ENCODE peak calls at places on chromosome 12, in eight cellular contexts. H, Y, W, O, A, V, E and T are unnamed samples.

GRCh38 chr12:12008931-12009611 is 61.7 kb upstream of the BCL2L14 start:
- DNase-seq in W (no peak), A (peak), H (no peak), V (no peak), E (no peak), O (peak), Y (peak), T (peak)

GRCh38 chr12:27524839-27525238 is 833 bp downstream of the PPFIBP1 start:
- DNase-seq in Y (peak), V (no peak), E (no peak), A (no peak), H (no peak), O (peak), W (peak), T (no peak)

GRCh38 chr12:108597559-108598471 is at the start of gene TMEM119:
- DNase-seq in V (no peak), H (no peak), A (no peak), W (no peak), E (no peak), O (no peak), Y (no peak), T (no peak)

GRCh38 chr12:127398026-127398715 is 868.8 kb upstream of the TMEM132C start:
- DNase-seq in H (no peak), V (no peak), O (no peak), E (no peak), W (no peak), A (no peak), Y (no peak), T (no peak)

GRCh38 chr12:85057370-85057963 is 21.3 kb downstream of the LRRIQ1 start:
- DNase-seq in W (no peak), H (no peak), O (peak), E (no peak), Y (peak), V (peak), A (peak), T (peak)

GRCh38 chr12:1662761-1663439 is 28.0 kb upstream of the ADIPOR2 start:
- DNase-seq in H (peak), A (no peak), O (no peak), Y (peak), V (peak), E (no peak), W (peak), T (peak)

GRCh38 chr12:95337176-95337575 is 119.6 kb downstream of the VEZT start:
- DNase-seq in H (no peak), V (no peak), Y (peak), O (no peak), E (no peak), A (no peak), W (no peak), T (no peak)

GRCh38 chr12:30599631-30600030 is 96.0 kb downstream of the IPO8 start:
- DNase-seq in O (no peak), V (no peak), E (no peak), H (no peak), A (no peak), W (no peak), Y (peak), T (no peak)

GRCh38 chr12:89451876-89452275 is 72.7 kb downstream of the GALNT4 start:
- DNase-seq in W (peak), V (peak), E (no peak), H (no peak), A (no peak), O (peak), Y (peak), T (no peak)

GRCh38 chr12:109275173-109275572 is 33.9 kb downstream of the FOXN4 start:
- DNase-seq in Y (no peak), O (no peak), A (no peak), V (no peak), E (no peak), H (no peak), W (no peak), T (no peak)

GRCh38 chr12:53231859-53232640 is at the start of gene RARG:
- DNase-seq in O (peak), Y (peak), W (peak), A (peak), H (peak), V (no peak), E (no peak), T (peak)

GRCh38 chr12:68264175-68264863 is 10.9 kb upstream of the IL22 start:
- DNase-seq in H (no peak), V (no peak), O (peak), E (no peak), Y (no peak), W (no peak), A (no peak), T (no peak)

GRCh38 chr12:64082866-64083268 is 139.2 kb downstream of the KICS2 start:
- DNase-seq in Y (no peak), O (no peak), E (no peak), A (no peak), V (no peak), W (no peak), H (no peak), T (no peak)

GRCh38 chr12:10121278-10121677 is 8.7 kb downstream of the CLEC7A start:
- DNase-seq in H (no peak), O (no peak), V (no peak), E (no peak), A (no peak), W (no peak), Y (no peak), T (no peak)

GRCh38 chr12:131128556-131128955 is 174.8 kb downstream of the ADGRD1 start:
- DNase-seq in V (no peak), Y (no peak), O (no peak), H (no peak), A (no peak), W (no peak), E (no peak), T (no peak)

GRCh38 chr12:59736786-59737185 is 141.0 kb downstream of the SLC16A7 start:
- DNase-seq in H (no peak), V (no peak), O (peak), A (no peak), W (no peak), Y (peak), E (no peak), T (no peak)

GRCh38 chr12:123958876-123959275 is 13.8 kb downstream of the CCDC92 start:
- DNase-seq in Y (no peak), V (no peak), O (no peak), A (no peak), E (no peak), W (no peak), H (no peak), T (no peak)

GRCh38 chr12:124307556-124307825 is 12.6 kb downstream of the RFLNA start:
- DNase-seq in A (no peak), V (no peak), W (no peak), Y (no peak), E (no peak), O (no peak), H (no peak), T (no peak)

GRCh38 chr12:90099288-90099687 is 390.6 kb upstream of the ATP2B1 start:
- DNase-seq in V (no peak), E (no peak), W (no peak), A (no peak), O (no peak), Y (peak), H (no peak), T (no peak)

DNA sequence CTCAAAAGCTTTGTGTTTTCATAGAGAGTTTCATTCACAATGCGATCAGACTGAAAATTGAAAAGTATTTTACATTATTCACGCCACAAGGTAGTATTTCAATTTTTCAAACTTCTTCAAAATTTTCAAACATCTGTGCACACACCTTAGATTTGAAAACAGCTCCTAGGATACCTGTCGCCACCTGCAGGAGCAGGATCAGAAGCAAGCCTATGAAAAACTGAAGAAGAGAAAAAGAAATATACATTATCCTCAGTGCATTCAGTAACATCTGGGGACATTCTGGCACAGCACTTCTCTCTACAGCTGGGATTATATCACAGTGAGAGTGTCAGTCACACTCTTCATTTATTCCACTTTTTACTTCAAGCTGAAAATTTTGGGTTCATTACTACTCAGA is 19.8 kb downstream of the TSPAN8 start:
- DNase-seq in A (no peak), O (no peak), E (no peak), H (no peak), Y (no peak), V (no peak), W (no peak), T (no peak)
- TF ChIP-seq CTCF in A (peak), O (no peak), E (no peak), H (no peak), Y (no peak), V (no peak), W (no peak), T (no peak)

GRCh38 chr12:20950248-20950647 is 139.7 kb downstream of the SLCO1B3 start:
- DNase-seq in E (no peak), V (no peak), H (no peak), Y (peak), A (no peak), O (peak), W (no peak), T (peak)
- TF ChIP-seq CTCF in E (no peak), V (no peak), H (peak), Y (peak), A (peak), O (peak), W (no peak), T (peak)

GRCh38 chr12:15580431-15580830 is 208.8 kb downstream of the EPS8 start:
- DNase-seq in A (peak), H (no peak), Y (no peak), V (no peak), O (no peak), W (no peak), E (no peak), T (no peak)
- TF ChIP-seq CTCF in A (peak), H (no peak), Y (no peak), V (no peak), O (no peak), W (no peak), E (no peak), T (peak)

GRCh38 chr12:19657401-19657800 is 218.1 kb downstream of the AEBP2 start:
- DNase-seq in A (no peak), Y (no peak), E (no peak), V (no peak), W (no peak), O (no peak), H (no peak), T (no peak)

GRCh38 chr12:19652391-19652790 is 213.1 kb downstream of the AEBP2 start:
- DNase-seq in H (no peak), W (no peak), E (no peak), A (no peak), Y (no peak), O (no peak), V (no peak), T (no peak)

GRCh38 chr12:19654630-19655384 is 215.5 kb downstream of the AEBP2 start:
- DNase-seq in Y (peak), H (no peak), O (no peak), A (no peak), V (no peak), E (no peak), W (no peak), T (no peak)
- TF ChIP-seq CTCF in Y (no peak), H (no peak), O (no peak), A (peak), V (no peak), E (no peak), W (no peak), T (no peak)

GRCh38 chr12:24778486-24779304 is 170.2 kb downstream of the BCAT1 start:
- DNase-seq in O (peak), A (no peak), E (no peak), H (no peak), Y (peak), V (no peak), W (no peak), T (peak)
- TF ChIP-seq CTCF in O (peak), A (peak), E (no peak), H (peak), Y (peak), V (peak), W (no peak), T (peak)

GRCh38 chr12:122250536-122250935 is 15.8 kb downstream of the VPS33A start:
- DNase-seq in E (no peak), O (no peak), H (no peak), A (no peak), V (no peak), Y (no peak), W (no peak), T (no peak)
- TF ChIP-seq CTCF in E (no peak), O (no peak), H (no peak), A (no peak), V (no peak), Y (no peak), W (no peak), T (no peak)

DNA sequence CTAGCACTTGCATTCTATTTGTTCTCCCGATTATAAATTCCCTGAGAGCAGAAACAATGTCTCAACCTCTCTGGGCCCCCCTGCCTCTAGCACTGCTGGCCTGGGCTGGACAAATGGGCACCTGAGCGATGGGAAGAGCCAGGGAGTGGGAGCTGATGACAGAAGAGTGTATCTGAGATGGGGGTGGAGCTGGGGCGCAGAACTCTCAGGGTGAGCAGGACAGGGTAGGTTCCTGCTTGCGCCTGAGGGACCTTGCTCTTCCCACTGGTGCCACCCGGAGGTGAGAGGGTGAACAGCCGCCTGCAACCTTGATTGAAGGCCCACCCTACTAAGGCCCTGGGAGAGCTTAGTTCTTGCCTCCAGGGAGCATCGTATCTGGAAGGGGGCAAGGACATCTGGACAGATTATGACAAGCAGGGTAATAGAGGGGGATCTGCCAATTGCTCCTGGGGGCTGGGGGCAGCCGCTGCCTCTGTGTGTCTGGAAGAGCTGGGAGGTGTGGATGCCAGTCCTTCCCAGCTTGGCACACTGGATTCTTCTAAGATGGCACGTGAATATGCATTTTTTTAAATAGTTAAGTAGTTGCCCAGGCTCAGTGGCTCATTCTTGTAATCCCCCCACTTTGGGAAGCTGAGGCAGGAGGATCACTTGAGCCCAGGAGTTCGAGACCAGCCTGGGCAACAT is 43.0 kb upstream of the TSPAN9 start:
- DNase-seq in V (peak), A (peak), O (peak), Y (peak), E (peak), H (peak), W (peak), T (peak)
- TF ChIP-seq CTCF in V (peak), A (peak), O (peak), Y (peak), E (peak), H (peak), W (no peak), T (peak)

GRCh38 chr12:14782756-14783155 is 20.5 kb downstream of the WBP11 start:
- DNase-seq in H (no peak), A (no peak), E (no peak), O (no peak), Y (no peak), W (no peak), V (no peak), T (no peak)
- TF ChIP-seq CTCF in H (no peak), A (no peak), E (no peak), O (no peak), Y (no peak), W (no peak), V (no peak), T (no peak)

DNA sequence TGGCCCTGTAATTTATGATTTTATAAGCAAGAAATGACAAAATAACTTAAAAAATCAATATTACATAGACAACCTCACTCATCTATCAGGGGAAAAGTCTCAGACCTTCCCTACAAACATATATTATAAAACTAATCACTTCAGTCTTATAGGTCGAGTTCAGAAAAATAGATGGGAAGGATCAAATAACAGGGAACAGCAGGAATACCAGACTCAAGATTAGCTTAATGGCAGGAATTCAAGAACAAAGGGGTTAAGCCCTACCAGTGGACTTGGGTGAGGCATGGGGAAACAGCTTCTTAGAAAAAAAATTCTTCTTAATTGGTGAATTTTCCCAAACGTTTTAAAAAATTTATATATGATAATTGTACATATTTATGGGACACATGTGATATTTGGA is 51.6 kb upstream of the CRY1 start:
- DNase-seq in A (no peak), W (no peak), O (no peak), V (no peak), H (no peak), Y (no peak), E (no peak), T (no peak)
- TF ChIP-seq CTCF in A (no peak), W (no peak), O (no peak), V (no peak), H (no peak), Y (no peak), E (no peak), T (no peak)